ENCODE peak calls at places on chromosome 20, in five cellular contexts. L is fibroblast of mammary gland, D is Calu3, Q is cardiac fibroblast, N is GM10248. R is an unnamed sample.

GRCh38 chr20:34312024-34312460 is 8.9 kb upstream of the AHCY start:
- DNase-seq in D (no peak), N (no peak), L (no peak), Q (no peak), R (no peak)

GRCh38 chr20:36351937-36352336 is 45.8 kb downstream of the DLGAP4 start:
- DNase-seq in D (no peak), L (no peak), Q (no peak), N (no peak), R (no peak)

GRCh38 chr20:24533449-24533848 is 64.0 kb downstream of the SYNDIG1 start:
- DNase-seq in L (no peak), Q (no peak), D (no peak), N (no peak), R (no peak)

GRCh38 chr20:15756001-15756400 is 817.2 kb downstream of the KIF16B start:
- DNase-seq in N (no peak), Q (no peak), L (no peak), D (no peak), R (no peak)

GRCh38 chr20:6140947-6141346 is 18.1 kb upstream of the FERMT1 start:
- DNase-seq in D (peak), Q (peak), L (peak), N (no peak), R (no peak)

GRCh38 chr20:5996765-5997164 is 46.3 kb downstream of the MCM8 start:
- DNase-seq in N (peak), D (no peak), Q (no peak), L (no peak), R (peak)

GRCh38 chr20:11585752-11586352 is 331.8 kb upstream of the BTBD3 start:
- DNase-seq in L (peak), D (peak), Q (peak), N (no peak), R (no peak)

GRCh38 chr20:50744143-50744792 is 12.9 kb downstream of the PARD6B start:
- DNase-seq in L (peak), N (no peak), Q (peak), D (peak), R (no peak)

GRCh38 chr20:21209668-21210067 is 83.8 kb downstream of the KIZ start:
- DNase-seq in D (no peak), N (no peak), Q (no peak), L (no peak), R (no peak)

GRCh38 chr20:62064788-62065668 is 653 bp downstream of the TAF4 start:
- DNase-seq in N (peak), L (no peak), Q (no peak), D (peak), R (peak)

GRCh38 chr20:60820918-60821317 is 431.1 kb upstream of the CDH4 start:
- DNase-seq in L (no peak), Q (no peak), N (no peak), D (no peak), R (no peak)

GRCh38 chr20:7859371-7859802 is 80.9 kb downstream of the HAO1 start:
- DNase-seq in D (peak), L (peak), N (peak), Q (peak), R (peak)

GRCh38 chr20:17856024-17856564 is 112.5 kb downstream of the SNX5 start:
- DNase-seq in N (peak), Q (no peak), L (no peak), D (peak), R (peak)

GRCh38 chr20:34022154-34022842 is 28.6 kb downstream of the RALY start:
- DNase-seq in D (peak), N (peak), Q (peak), L (peak), R (peak)

GRCh38 chr20:9884666-9885065 is 45.8 kb upstream of the PAK5 start:
- DNase-seq in Q (no peak), L (peak), N (no peak), D (no peak), R (no peak)

GRCh38 chr20:58775371-58775770 is 75.3 kb downstream of the GNAS-AS1 start:
- DNase-seq in N (no peak), Q (no peak), L (no peak), D (no peak), R (no peak)

GRCh38 chr20:33685328-33686007 is 717 bp downstream of the E2F1 start:
- DNase-seq in L (peak), N (peak), Q (no peak), D (peak), R (peak)

GRCh38 chr20:23200914-23201313 is 114.8 kb upstream of the CD93 start:
- DNase-seq in L (peak), D (peak), N (peak), Q (peak), R (peak)

GRCh38 chr20:33677991-33678431 is 3.8 kb upstream of the NECAB3 start:
- DNase-seq in L (no peak), D (no peak), Q (no peak), N (no peak), R (no peak)

GRCh38 chr20:17611290-17611539 is 41.3 kb downstream of the DSTN start:
- DNase-seq in D (no peak), L (no peak), Q (no peak), N (no peak), R (no peak)

GRCh38 chr20:50913976-50914375 is 17.3 kb downstream of the ADNP start:
- DNase-seq in D (no peak), N (no peak), L (peak), Q (peak), R (no peak)

GRCh38 chr20:10642859-10643559 is 30.8 kb downstream of the JAG1 start:
- DNase-seq in L (no peak), D (no peak), N (no peak), Q (no peak), R (no peak)

GRCh38 chr20:10313701-10314100 is 95.1 kb downstream of the SNAP25 start:
- DNase-seq in Q (no peak), D (no peak), N (no peak), L (no peak), R (no peak)

GRCh38 chr20:17863577-17864292 is 104.9 kb downstream of the SNX5 start:
- DNase-seq in L (no peak), D (no peak), N (no peak), Q (no peak), R (no peak)

DNA sequence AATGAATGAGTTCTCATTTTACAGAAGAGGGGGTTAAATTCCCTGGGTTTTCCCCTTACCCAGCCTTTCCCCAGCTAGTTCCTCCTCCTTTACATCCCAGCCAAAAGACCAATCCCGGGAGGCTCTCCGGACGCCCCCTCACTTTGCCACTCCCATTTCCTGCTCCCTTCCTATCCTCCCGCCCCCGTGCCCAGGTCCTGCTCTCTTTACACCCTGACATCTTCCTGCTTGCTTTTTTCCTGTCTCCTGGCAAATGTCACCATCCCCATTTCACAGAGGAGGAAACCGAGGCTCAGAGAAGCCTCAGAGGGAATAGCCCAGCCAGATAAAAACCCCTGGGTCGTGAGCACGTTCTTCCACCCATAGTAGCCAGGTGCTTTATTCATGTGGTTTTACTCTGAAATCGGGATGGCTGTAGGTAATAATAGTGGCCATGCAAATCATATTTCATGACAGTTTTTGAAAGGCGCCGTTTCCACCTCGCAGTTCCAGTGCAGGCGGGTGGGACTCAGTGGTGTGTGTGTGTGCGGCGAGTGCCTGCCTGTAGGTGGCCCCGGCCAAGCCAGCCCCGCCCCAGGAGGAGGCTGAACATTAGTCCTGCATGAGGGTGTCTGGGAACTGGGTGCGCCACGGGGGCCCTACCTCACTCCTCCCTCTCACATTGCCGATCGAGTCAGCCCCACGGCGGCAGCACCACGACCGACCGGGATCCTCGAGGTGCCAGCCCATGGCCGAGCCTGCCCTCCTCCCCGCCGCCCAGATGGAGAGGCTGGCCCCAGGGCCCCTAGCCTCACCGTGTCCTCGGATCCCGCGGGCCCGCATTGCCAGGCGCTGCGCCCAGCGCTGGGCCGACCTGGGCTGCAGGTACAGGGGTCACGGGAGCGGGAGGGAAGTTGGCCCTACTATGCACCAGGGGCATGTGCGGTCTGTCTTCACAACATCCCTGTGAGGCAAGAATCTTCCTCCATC is at the start of gene ARHGAP40:
- DNase-seq in L (peak), Q (no peak), N (peak), D (peak), R (peak)
- TF ChIP-seq CTCF in L (peak), Q (peak), N (no peak), D (peak), R (no peak)

GRCh38 chr20:1964659-1965405 is 29.0 kb downstream of the PDYN start:
- DNase-seq in Q (no peak), D (no peak), N (no peak), L (no peak), R (no peak)
- TF ChIP-seq CTCF in Q (peak), D (no peak), N (no peak), L (no peak), R (no peak)

GRCh38 chr20:57461726-57462125 is 63.2 kb downstream of the CTCFL start:
- DNase-seq in N (no peak), D (no peak), L (no peak), Q (no peak), R (no peak)

GRCh38 chr20:57465943-57466342 is 59.0 kb downstream of the CTCFL start:
- DNase-seq in Q (no peak), N (no peak), L (no peak), D (no peak), R (no peak)

GRCh38 chr20:57462781-57463180 is 62.2 kb downstream of the CTCFL start:
- DNase-seq in Q (no peak), N (no peak), L (no peak), D (no peak), R (no peak)

GRCh38 chr20:57465486-57465885 is 59.5 kb downstream of the CTCFL start:
- DNase-seq in L (no peak), D (no peak), Q (no peak), N (no peak), R (no peak)

DNA sequence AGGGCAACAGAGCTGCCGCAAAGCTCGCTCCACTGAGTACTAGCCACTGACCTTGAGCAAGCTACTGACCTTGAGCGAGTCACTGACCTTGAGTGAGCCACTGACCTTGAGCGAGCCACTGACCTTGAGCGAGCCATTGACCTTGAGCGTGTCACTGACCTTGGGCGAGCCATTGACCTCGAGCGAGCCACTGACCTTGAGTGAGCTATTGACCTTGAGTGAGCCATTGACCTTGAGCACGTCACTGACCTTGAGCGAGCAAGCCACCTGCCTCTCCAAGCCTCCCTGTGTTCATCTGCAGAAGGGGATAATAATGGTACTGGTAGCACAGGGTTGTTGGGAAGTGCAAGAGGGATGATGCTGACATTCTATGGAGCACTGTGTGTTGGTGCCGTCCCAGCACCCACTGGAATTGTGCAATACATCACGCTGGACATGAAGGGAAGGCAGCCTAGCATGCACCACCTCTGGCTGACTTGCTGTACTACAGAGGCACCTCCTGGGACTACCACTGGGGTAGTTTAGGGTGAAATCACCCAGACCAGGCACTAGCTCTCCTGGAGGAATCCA is 60.2 kb downstream of the CTCFL start:
- DNase-seq in D (peak), L (peak), Q (peak), N (no peak), R (no peak)
- TF ChIP-seq CTCF in D (peak), L (no peak), Q (peak), N (no peak), R (peak)

GRCh38 chr20:63234693-63235398 is 859 bp upstream of the BIRC7 start:
- DNase-seq in Q (no peak), L (no peak), D (peak), N (peak), R (no peak)
- TF ChIP-seq CTCF in Q (peak), L (peak), D (peak), N (peak), R (peak)

DNA sequence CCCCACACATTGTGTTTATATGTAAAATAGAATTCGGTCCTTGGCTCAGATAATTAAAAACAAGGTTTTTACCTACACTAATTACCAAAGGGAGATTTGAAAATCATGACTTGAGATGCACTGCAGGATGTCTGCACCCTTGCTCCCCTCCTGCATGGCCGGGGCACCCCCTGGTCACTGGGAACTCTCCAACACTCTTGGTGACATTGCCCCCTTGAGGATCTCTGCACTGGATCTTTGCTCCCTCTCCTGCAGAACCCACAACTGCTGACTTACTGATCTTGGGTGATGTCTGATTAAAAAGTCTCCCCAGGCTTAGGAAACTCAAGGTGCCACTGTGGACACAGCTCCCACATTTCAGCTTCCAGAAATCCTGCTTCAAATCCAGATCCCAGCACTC is 17.1 kb upstream of the CSNK2A1 start:
- DNase-seq in D (no peak), N (no peak), L (no peak), Q (no peak), R (no peak)
- TF ChIP-seq CTCF in D (no peak), N (peak), L (no peak), Q (no peak), R (peak)

DNA sequence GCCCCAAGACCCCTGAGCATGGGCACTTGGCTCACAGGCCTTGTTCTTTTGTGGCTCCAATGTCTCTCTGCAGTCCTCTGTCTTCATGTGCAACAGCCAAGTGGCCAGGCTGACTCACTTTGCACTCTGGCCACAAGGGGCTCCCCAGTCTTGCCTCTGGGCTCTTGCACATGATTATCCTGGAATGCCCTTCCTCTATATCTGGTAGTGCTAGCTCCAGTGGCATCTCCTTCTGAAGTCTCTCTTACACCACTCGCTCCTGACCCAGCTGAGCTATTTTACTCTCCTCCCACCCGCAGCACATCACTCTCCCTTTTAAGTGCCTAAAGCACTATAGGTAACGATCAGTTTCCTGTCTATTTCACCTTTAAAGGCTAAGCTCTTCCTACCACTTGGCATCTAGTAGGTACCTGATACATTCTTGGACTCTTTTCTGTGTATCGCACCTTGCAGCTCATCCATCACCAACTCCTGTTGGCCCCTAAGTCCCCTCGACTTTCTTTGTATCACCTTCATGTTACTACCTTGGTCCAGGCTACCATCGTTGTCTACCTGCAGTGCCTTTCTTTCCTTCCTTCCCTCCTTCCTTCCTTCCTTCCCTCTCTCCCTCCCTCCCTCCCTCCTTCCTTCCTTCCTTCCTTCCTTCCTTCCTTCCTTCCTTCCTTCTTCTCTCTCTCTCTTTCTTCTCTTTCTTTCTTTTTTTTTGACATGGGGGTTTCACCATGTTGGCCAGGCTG is 211.9 kb upstream of the RNF24 start:
- DNase-seq in D (peak), Q (peak), L (peak), N (no peak), R (no peak)
- TF ChIP-seq CTCF in D (no peak), Q (peak), L (peak), N (peak), R (peak)

GRCh38 chr20:57389695-57390603 is 1.2 kb upstream of the RBM38 start:
- DNase-seq in D (no peak), Q (no peak), L (no peak), N (peak), R (peak)
- TF ChIP-seq CTCF in D (peak), Q (no peak), L (no peak), N (no peak), R (no peak)

GRCh38 chr20:32358632-32358882 is 426 bp downstream of the ASXL1 start:
- DNase-seq in D (no peak), N (no peak), Q (no peak), L (no peak), R (no peak)

GRCh38 chr20:32358883-32359632 is 927 bp downstream of the ASXL1 start:
- DNase-seq in D (peak), N (peak), Q (peak), L (peak), R (peak)

GRCh38 chr20:32356935-32357868 is 929 bp upstream of the ASXL1 start:
- DNase-seq in Q (peak), D (peak), L (peak), N (no peak), R (no peak)

GRCh38 chr20:32359633-32360332 is 1.7 kb downstream of the ASXL1 start:
- DNase-seq in L (no peak), Q (peak), D (peak), N (no peak), R (no peak)

GRCh38 chr20:32357869-32358631 is at the start of gene ASXL1:
- DNase-seq in N (peak), D (peak), Q (peak), L (peak), R (peak)
- TF ChIP-seq CTCF in N (no peak), D (no peak), Q (no peak), L (no peak), R (no peak)